ENCODE peak calls at places on chromosomes 7 and 10, in five cellular contexts. E is H1, M is neuronal stem cell, I is H9, T is trophoblast cell. H is an unnamed sample.

GRCh38 chr10:130212736-130213135 is 76.5 kb downstream of the GLRX3 start:
- DNase-seq in T (no peak), E (no peak), M (no peak), I (no peak), H (no peak)

GRCh38 chr7:110544199-110544598 is 546.7 kb upstream of the LRRN3 start:
- DNase-seq in I (no peak), E (no peak), T (no peak), M (no peak), H (peak)

GRCh38 chr7:521221-522070 is 1.8 kb upstream of the PDGFA start:
- DNase-seq in M (no peak), I (no peak), T (no peak), E (peak), H (peak)

GRCh38 chr10:22693371-22693784 is 21.0 kb downstream of the PIP4K2A start:
- DNase-seq in T (no peak), I (no peak), M (no peak), E (no peak), H (peak)

GRCh38 chr7:101058355-101058754 is 26.9 kb upstream of the TRIM56 start:
- DNase-seq in I (peak), T (peak), E (peak), M (peak), H (peak)

GRCh38 chr10:7484456-7485266 is 73.8 kb upstream of the SFMBT2 start:
- DNase-seq in M (no peak), I (no peak), T (no peak), E (no peak), H (no peak)

GRCh38 chr7:40827217-40828085 is 692.6 kb downstream of the SUGCT start:
- DNase-seq in E (no peak), I (no peak), T (no peak), M (peak), H (peak)

GRCh38 chr10:47408606-47409005 is 24.5 kb upstream of the ZNF488 start:
- DNase-seq in I (no peak), M (no peak), E (no peak), T (no peak), H (no peak)

GRCh38 chr7:46390042-46390441 is 469.0 kb upstream of the IGFBP3 start:
- DNase-seq in E (no peak), M (no peak), I (no peak), T (no peak), H (peak)

GRCh38 chr7:50805425-50806130 is 22.9 kb upstream of the GRB10 start:
- DNase-seq in E (no peak), I (no peak), T (no peak), M (no peak), H (no peak)

GRCh38 chr7:108203433-108204002 is 73.4 kb upstream of the LAMB4 start:
- DNase-seq in E (no peak), T (no peak), M (no peak), I (no peak), H (no peak)

GRCh38 chr10:104321716-104322415 is 16.4 kb downstream of the ITPRIP start:
- DNase-seq in M (no peak), E (no peak), T (no peak), I (no peak), H (no peak)

GRCh38 chr7:129213828-129214227 is 11.0 kb upstream of the AHCYL2 start:
- DNase-seq in E (peak), T (peak), M (no peak), I (peak), H (no peak)

GRCh38 chr7:29684787-29685650 is 121.3 kb upstream of the WIPF3 start:
- DNase-seq in E (peak), I (peak), M (peak), T (peak), H (peak)

GRCh38 chr7:44103941-44104879 is at the start of gene AEBP1:
- DNase-seq in M (peak), T (no peak), E (peak), I (peak), H (peak)

GRCh38 chr7:90119178-90119971 is 34.9 kb upstream of the STEAP1 start:
- DNase-seq in E (peak), I (peak), M (no peak), T (no peak), H (no peak)

GRCh38 chr10:11884706-11885423 is 61.7 kb downstream of the PROSER2 start:
- DNase-seq in M (no peak), I (no peak), E (no peak), T (peak), H (no peak)

GRCh38 chr7:30965372-30965771 is 1.6 kb downstream of the GHRHR start:
- DNase-seq in M (no peak), T (no peak), I (no peak), E (no peak), H (no peak)

GRCh38 chr10:31830887-31831286 is 97.7 kb downstream of the ARHGAP12 start:
- DNase-seq in I (no peak), E (no peak), M (no peak), T (no peak), H (peak)

GRCh38 chr10:99676435-99676834 is 17.1 kb downstream of the ENTPD7 start:
- DNase-seq in E (no peak), T (no peak), M (no peak), I (no peak), H (peak)

GRCh38 chr10:95506056-95506737 is 55.0 kb downstream of the SORBS1 start:
- DNase-seq in I (no peak), T (no peak), M (no peak), E (no peak), H (no peak)

GRCh38 chr7:98418636-98419315 is 17.9 kb upstream of the BAIAP2L1 start:
- DNase-seq in T (peak), E (no peak), M (no peak), I (no peak), H (peak)

DNA sequence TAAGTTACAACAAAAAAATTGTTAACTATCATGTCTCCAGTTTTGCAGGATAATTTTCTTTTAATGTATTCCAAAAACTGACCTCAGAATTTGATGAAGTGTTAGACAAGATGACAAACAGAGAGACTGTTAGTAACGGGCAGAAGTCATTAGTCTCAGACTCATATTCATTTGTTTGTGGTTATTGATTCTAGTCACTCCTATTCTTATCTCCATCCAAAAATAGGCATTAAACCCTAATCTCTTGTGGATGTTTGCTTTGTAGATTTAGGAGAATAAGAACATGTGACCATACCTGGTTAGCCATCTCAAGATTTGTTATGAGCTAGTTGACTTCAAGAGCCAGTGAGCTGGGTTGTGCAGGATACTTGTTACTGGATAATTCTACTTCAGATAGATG is 261.1 kb downstream of the AUTS2 start:
- DNase-seq in I (no peak), T (no peak), M (no peak), E (no peak), H (no peak)
- H2BK12ac ChIP-seq in I (no peak), T (no peak), M (no peak), E (no peak), H (no peak)

DNA sequence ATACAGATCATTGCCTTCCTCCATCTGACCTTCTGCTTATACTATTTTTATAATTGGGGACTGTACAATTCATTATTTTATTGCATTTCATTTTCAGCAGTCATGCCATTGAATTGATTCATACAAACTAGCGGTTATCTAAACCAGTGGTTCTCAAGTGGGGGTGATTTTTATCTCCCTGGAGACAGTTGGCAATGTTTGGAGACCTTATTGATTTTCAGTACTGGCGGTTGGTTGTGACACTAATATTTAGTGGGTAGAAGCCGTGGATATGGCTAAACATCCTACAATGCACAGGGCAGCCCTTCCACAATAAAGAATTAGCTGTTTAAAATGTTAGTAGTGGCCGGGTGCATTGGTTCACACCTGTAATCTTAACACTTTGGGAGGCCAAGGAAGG is 765.9 kb downstream of the LRMDA start:
- DNase-seq in T (no peak), M (no peak), E (no peak), I (no peak), H (no peak)
- H2BK12ac ChIP-seq in T (no peak), M (no peak), E (no peak), I (no peak), H (no peak)

DNA sequence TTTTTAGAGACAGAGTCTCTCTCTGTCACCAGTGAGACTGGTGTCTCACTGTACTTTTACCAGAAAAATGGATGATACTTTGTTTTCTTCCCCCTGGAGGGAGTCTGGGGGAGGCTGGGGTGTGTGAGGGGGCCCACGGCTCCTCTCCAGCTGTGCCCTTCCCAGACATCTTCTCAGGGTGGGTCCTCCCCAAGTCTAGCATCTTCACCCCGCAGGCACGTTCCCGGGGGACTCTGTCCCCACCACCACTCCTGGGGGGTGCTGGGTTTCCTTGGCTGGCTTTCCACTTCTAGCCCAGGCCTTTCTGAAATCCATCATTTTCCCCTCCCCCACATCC is 61.8 kb upstream of the MKRN1 start:
- DNase-seq in M (no peak), I (no peak), T (no peak), E (no peak), H (no peak)
- H2BK12ac ChIP-seq in M (no peak), I (no peak), T (no peak), E (peak), H (peak)

DNA sequence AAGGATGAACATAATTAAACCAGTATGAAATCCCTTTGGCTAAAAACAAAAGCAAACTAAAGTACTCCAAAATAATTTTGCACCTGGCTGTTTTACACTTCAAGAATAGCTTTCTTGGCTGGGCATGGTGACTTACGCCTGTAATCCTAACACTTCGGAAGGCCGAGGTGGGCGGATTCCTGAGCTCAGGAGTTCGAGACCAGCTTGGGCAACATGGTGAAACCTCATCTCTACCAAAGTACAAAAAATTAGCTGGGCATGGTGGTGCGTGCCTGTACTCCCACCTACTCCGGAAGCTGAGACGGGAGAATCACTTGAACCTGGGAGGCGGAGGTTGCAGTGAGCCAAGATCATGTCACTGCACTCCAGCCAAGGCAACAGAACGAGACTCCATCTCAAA is 92.2 kb upstream of the AMPH start:
- DNase-seq in T (no peak), I (no peak), E (no peak), M (no peak), H (no peak)
- H2BK12ac ChIP-seq in T (no peak), I (no peak), E (no peak), M (no peak), H (no peak)

DNA sequence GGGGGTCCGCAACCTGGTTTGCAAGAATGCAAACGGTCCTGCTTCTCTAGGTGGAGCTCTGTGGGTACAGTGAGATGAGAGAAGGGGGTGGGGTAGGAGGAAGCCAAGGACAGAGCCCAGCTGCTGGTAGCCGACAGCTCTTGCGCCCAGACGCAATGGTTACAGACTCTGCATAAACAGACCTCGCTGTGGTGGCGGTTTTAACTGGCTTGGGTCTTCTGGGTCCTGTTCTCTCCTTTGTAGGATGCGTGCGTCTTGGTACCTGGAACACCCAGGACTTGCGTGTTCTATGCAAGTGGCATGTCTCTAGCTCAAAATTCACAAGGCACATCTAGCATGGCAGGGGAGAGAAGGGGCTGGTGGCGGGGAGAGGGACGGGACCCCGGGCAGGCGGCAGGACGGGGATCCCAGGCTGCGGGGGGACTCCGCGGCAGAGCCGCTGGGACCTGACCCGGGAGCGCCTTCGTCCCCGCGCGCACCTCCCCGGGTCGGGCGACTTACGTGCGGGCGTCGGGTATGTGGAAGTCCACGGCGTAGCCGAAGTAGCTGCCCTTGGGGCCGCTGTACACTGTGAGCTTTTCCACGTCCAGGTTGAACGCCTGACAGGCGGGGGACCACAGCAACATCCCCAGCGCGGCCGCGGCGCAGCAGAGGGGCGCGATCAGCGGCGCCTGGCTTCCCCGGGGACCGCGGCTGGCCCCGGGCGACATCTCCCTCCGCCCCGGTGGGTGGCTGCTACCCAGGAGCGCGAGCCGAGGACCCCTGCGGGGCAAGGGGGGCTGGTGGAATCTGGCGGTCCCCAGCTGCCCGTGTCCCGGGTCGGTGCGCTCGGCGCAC is 442 bp downstream of the ITGA8 start:
- DNase-seq in E (peak), M (peak), T (no peak), I (peak), H (peak)
- H2BK12ac ChIP-seq in E (no peak), M (no peak), T (no peak), I (no peak), H (peak)

GRCh38 chr10:42523098-42523497 is 115.3 kb downstream of the ZNF33B start:
- DNase-seq in E (no peak), M (no peak), I (no peak), T (no peak), H (no peak)
- H2BK12ac ChIP-seq in E (no peak), M (no peak), I (no peak), T (no peak), H (no peak)

GRCh38 chr10:107611101-107611500 is 446.6 kb upstream of the SORCS1 start:
- DNase-seq in I (no peak), T (no peak), E (no peak), M (no peak), H (no peak)
- H2BK12ac ChIP-seq in I (no peak), T (no peak), E (no peak), M (no peak), H (no peak)